ENCODE peak calls at places on chromosomes 7 and 10, in nine cellular contexts. S is GM23248; I is activated T-cell treated with anti-CD3 and anti-CD28 coated beads, Interleukin-2, amount 50 U/mL, for 72 hours; C is NCI-H2029; M is effector CD4-positive, alpha-beta T cell; Y is fibroblast of lung; N is transverse colon; V is mammary epithelial cell; H is right cardiac atrium. Z is an unnamed sample.

GRCh38 chr10:71878327-71879034 is 27.4 kb upstream of the PSAP start:
- DNase-seq in S (no peak), I (peak), C (no peak), M (no peak), Y (no peak), N (no peak), V (no peak), H (no peak), Z (no peak)

GRCh38 chr7:26200113-26200443 is 468 bp downstream of the HNRNPA2B1 start:
- DNase-seq in S (peak), I (peak), C (peak), M (peak), Y (no peak), N (peak), V (peak), H (peak), Z (no peak)

GRCh38 chr7:42502022-42502421 is 265.0 kb upstream of the GLI3 start:
- DNase-seq in S (peak), I (no peak), C (no peak), M (no peak), Y (peak), N (no peak), V (peak), H (no peak), Z (no peak)

GRCh38 chr10:4661572-4662255 is 164.3 kb upstream of the AKR1E2 start:
- DNase-seq in S (peak), I (no peak), C (no peak), M (no peak), Y (peak), N (peak), V (no peak), H (peak), Z (peak)

GRCh38 chr7:120442838-120443237 is 169.9 kb downstream of the KCND2 start:
- DNase-seq in S (no peak), I (no peak), C (no peak), M (no peak), Y (no peak), N (no peak), V (no peak), H (no peak), Z (no peak)

GRCh38 chr10:30070001-30070759 is 10.8 kb upstream of the JCAD start:
- DNase-seq in S (no peak), I (no peak), C (no peak), M (no peak), Y (no peak), N (no peak), V (no peak), H (peak), Z (no peak)

GRCh38 chr10:88995156-88995876 is 4.7 kb downstream of the FAS start:
- DNase-seq in S (no peak), I (no peak), C (no peak), M (no peak), Y (no peak), N (no peak), V (no peak), H (no peak), Z (no peak)

GRCh38 chr10:87038286-87038717 is 18.2 kb downstream of the FAM25A start:
- DNase-seq in S (peak), I (no peak), C (no peak), M (no peak), Y (peak), N (no peak), V (no peak), H (no peak), Z (no peak)

GRCh38 chr10:60200682-60201053 is 189.0 kb downstream of the ANK3 start:
- DNase-seq in S (no peak), I (no peak), C (no peak), M (no peak), Y (no peak), N (no peak), V (no peak), H (no peak), Z (no peak)

GRCh38 chr7:55521543-55522267 is 50.6 kb downstream of the VOPP1 start:
- DNase-seq in S (no peak), I (no peak), C (no peak), M (no peak), Y (no peak), N (peak), V (no peak), H (no peak), Z (no peak)

GRCh38 chr7:131057015-131057518 is 270.6 kb upstream of the MKLN1 start:
- DNase-seq in S (peak), I (no peak), C (peak), M (no peak), Y (peak), N (no peak), V (peak), H (no peak), Z (no peak)

GRCh38 chr7:18420758-18421157 is 74.8 kb upstream of the HDAC9 start:
- DNase-seq in S (no peak), I (no peak), C (no peak), M (no peak), Y (peak), N (no peak), V (peak), H (no peak), Z (no peak)

GRCh38 chr7:69422473-69423102 is 175.7 kb upstream of the AUTS2 start:
- DNase-seq in S (no peak), I (no peak), C (no peak), M (no peak), Y (no peak), N (no peak), V (no peak), H (no peak), Z (peak)

GRCh38 chr10:22420787-22421517 is 75.7 kb downstream of the SPAG6 start:
- DNase-seq in S (peak), I (no peak), C (no peak), M (no peak), Y (peak), N (no peak), V (no peak), H (no peak), Z (no peak)

GRCh38 chr7:110880971-110881370 is 210.0 kb upstream of the LRRN3 start:
- DNase-seq in S (no peak), I (no peak), C (no peak), M (no peak), Y (no peak), N (no peak), V (no peak), H (no peak), Z (no peak)

GRCh38 chr10:69248117-69248730 is 28.1 kb downstream of the HKDC1 start:
- DNase-seq in S (no peak), I (no peak), C (no peak), M (no peak), Y (no peak), N (no peak), V (no peak), H (no peak), Z (no peak)

GRCh38 chr7:2823124-2823523 is 21.0 kb downstream of the GNA12 start:
- DNase-seq in S (no peak), I (no peak), C (no peak), M (no peak), Y (no peak), N (no peak), V (no peak), H (peak), Z (no peak)

GRCh38 chr7:16409777-16410176 is 11.6 kb downstream of the CRPPA start:
- DNase-seq in S (no peak), I (no peak), C (no peak), M (no peak), Y (no peak), N (no peak), V (no peak), H (no peak), Z (no peak)

GRCh38 chr10:79492839-79493238 is 19.5 kb upstream of the EIF5AL1 start:
- DNase-seq in S (no peak), I (no peak), C (no peak), M (no peak), Y (no peak), N (no peak), V (no peak), H (no peak), Z (no peak)

GRCh38 chr10:103669944-103670343 is 176.4 kb downstream of the NEURL1 start:
- DNase-seq in S (no peak), I (no peak), C (no peak), M (no peak), Y (no peak), N (no peak), V (no peak), H (no peak), Z (no peak)

GRCh38 chr10:89837173-89838001 is 136.0 kb downstream of the KIF20B start:
- DNase-seq in S (peak), I (peak), C (no peak), M (no peak), Y (peak), N (peak), V (no peak), H (peak), Z (no peak)

GRCh38 chr10:29174389-29174788 is 114.5 kb upstream of the LYZL1 start:
- DNase-seq in S (no peak), I (no peak), C (no peak), M (no peak), Y (no peak), N (no peak), V (peak), H (no peak), Z (no peak)

GRCh38 chr10:44619521-44619920 is 234.6 kb upstream of the CXCL12 start:
- DNase-seq in S (peak), I (no peak), C (no peak), M (no peak), Y (no peak), N (no peak), V (no peak), H (no peak), Z (no peak)

GRCh38 chr10:72065439-72066025 is 22.8 kb downstream of the SPOCK2 start:
- DNase-seq in S (peak), I (no peak), C (no peak), M (no peak), Y (no peak), N (no peak), V (no peak), H (peak), Z (no peak)

GRCh38 chr7:26005683-26006410 is 146.2 kb upstream of the NFE2L3 start:
- DNase-seq in S (no peak), I (no peak), C (no peak), M (no peak), Y (no peak), N (peak), V (peak), H (no peak), Z (no peak)

GRCh38 chr10:107656932-107657331 is 492.4 kb upstream of the SORCS1 start:
- DNase-seq in S (no peak), I (no peak), C (no peak), M (no peak), Y (no peak), N (no peak), V (no peak), H (no peak), Z (no peak)

GRCh38 chr7:125112741-125113309 is 183.2 kb upstream of the POT1 start:
- DNase-seq in S (no peak), I (no peak), C (no peak), M (no peak), Y (peak), N (no peak), V (peak), H (no peak), Z (no peak)

GRCh38 chr7:79096361-79096805 is 357.1 kb downstream of the MAGI2 start:
- DNase-seq in S (peak), I (no peak), C (no peak), M (no peak), Y (no peak), N (no peak), V (peak), H (no peak), Z (no peak)

GRCh38 chr10:61195219-61195618 is 251.2 kb upstream of the RHOBTB1 start:
- DNase-seq in S (no peak), I (no peak), C (no peak), M (no peak), Y (no peak), N (no peak), V (no peak), H (no peak), Z (no peak)

GRCh38 chr7:29234438-29234837 is 39.9 kb downstream of the CHN2 start:
- DNase-seq in S (no peak), I (no peak), C (no peak), M (no peak), Y (no peak), N (no peak), V (no peak), H (no peak), Z (no peak)

GRCh38 chr10:89480047-89480446 is 55.3 kb downstream of the SLC16A12 start:
- DNase-seq in S (peak), I (no peak), C (no peak), M (no peak), Y (peak), N (no peak), V (no peak), H (no peak), Z (no peak)

GRCh38 chr10:36148207-36148606 is 506.1 kb upstream of the FZD8 start:
- DNase-seq in S (peak), I (no peak), C (no peak), M (no peak), Y (no peak), N (no peak), V (peak), H (no peak), Z (no peak)

GRCh38 chr7:21253740-21254687 is 173.9 kb upstream of the SP4 start:
- DNase-seq in S (peak), I (peak), C (peak), M (peak), Y (peak), N (peak), V (peak), H (peak), Z (no peak)

GRCh38 chr10:497898-498451 is 191.5 kb downstream of the DIP2C start:
- DNase-seq in S (no peak), I (no peak), C (no peak), M (no peak), Y (no peak), N (no peak), V (no peak), H (no peak), Z (no peak)

GRCh38 chr10:12156367-12157123 is 27.1 kb downstream of the SEC61A2 start:
- DNase-seq in S (no peak), I (no peak), C (no peak), M (no peak), Y (no peak), N (no peak), V (no peak), H (no peak), Z (no peak)

GRCh38 chr7:81111358-81111757 is 192.5 kb upstream of the SEMA3C start:
- DNase-seq in S (peak), I (no peak), C (no peak), M (no peak), Y (peak), N (no peak), V (peak), H (no peak), Z (no peak)

GRCh38 chr10:120112809-120113208 is 220.3 kb downstream of the SEC23IP start:
- DNase-seq in S (no peak), I (no peak), C (no peak), M (no peak), Y (no peak), N (no peak), V (no peak), H (no peak), Z (no peak)

GRCh38 chr7:3259711-3260424 is 41.2 kb upstream of the SDK1 start:
- DNase-seq in S (no peak), I (no peak), C (no peak), M (no peak), Y (peak), N (no peak), V (no peak), H (peak), Z (no peak)

GRCh38 chr10:50577681-50578350 is 45.9 kb downstream of the SGMS1 start:
- DNase-seq in S (peak), I (peak), C (peak), M (no peak), Y (peak), N (peak), V (no peak), H (peak), Z (peak)

Z was measured in LNCaP clone FGC.